ENCODE peak calls at places on chromosomes 5 and 9, in eight cellular contexts. P, Z, S, V, W, I, A and R are unnamed samples.

GRCh38 chr5:155522540-155522939 is 509.0 kb downstream of the KIF4B start:
- DNase-seq in P (no peak), Z (no peak), S (no peak), V (no peak), W (no peak), I (no peak), A (no peak), R (no peak)

GRCh38 chr9:98117984-98118639 is 910 bp downstream of the TRIM14 start:
- DNase-seq in P (no peak), Z (peak), S (peak), V (no peak), W (no peak), I (peak), A (peak), R (peak)

GRCh38 chr5:61731267-61731945 is 399.3 kb downstream of the ZSWIM6 start:
- DNase-seq in P (no peak), Z (no peak), S (no peak), V (no peak), W (no peak), I (no peak), A (no peak), R (no peak)

GRCh38 chr5:14082523-14082922 is 60.6 kb upstream of the TRIO start:
- DNase-seq in P (no peak), Z (no peak), S (no peak), V (no peak), W (no peak), I (no peak), A (no peak), R (no peak)

GRCh38 chr9:92291577-92291976 is 1.9 kb downstream of the IARS1 start:
- DNase-seq in P (no peak), Z (no peak), S (no peak), V (no peak), W (no peak), I (no peak), A (no peak), R (no peak)

GRCh38 chr5:155631116-155631515 is 617.6 kb downstream of the KIF4B start:
- DNase-seq in P (no peak), Z (no peak), S (no peak), V (no peak), W (no peak), I (no peak), A (no peak), R (no peak)

GRCh38 chr9:94948567-94949235 is 222.2 kb downstream of the AOPEP start:
- DNase-seq in P (no peak), Z (no peak), S (no peak), V (no peak), W (no peak), I (no peak), A (no peak), R (no peak)

GRCh38 chr9:127444921-127445850 is 6.0 kb downstream of the RPL12 start:
- DNase-seq in P (no peak), Z (no peak), S (no peak), V (no peak), W (no peak), I (no peak), A (no peak), R (no peak)

GRCh38 chr9:81557957-81558791 is 131.2 kb downstream of the TLE1 start:
- DNase-seq in P (peak), Z (no peak), S (no peak), V (no peak), W (no peak), I (no peak), A (no peak), R (peak)

GRCh38 chr9:129258124-129258822 is 80.2 kb upstream of the IER5L start:
- DNase-seq in P (no peak), Z (peak), S (peak), V (peak), W (no peak), I (peak), A (peak), R (no peak)

GRCh38 chr9:92122061-92122460 is 6.8 kb upstream of the SPTLC1 start:
- DNase-seq in P (no peak), Z (no peak), S (no peak), V (no peak), W (no peak), I (no peak), A (no peak), R (no peak)

GRCh38 chr5:179230061-179230461 is 115.2 kb downstream of the ADAMTS2 start:
- DNase-seq in P (no peak), Z (no peak), S (no peak), V (no peak), W (no peak), I (no peak), A (no peak), R (no peak)

GRCh38 chr5:127957183-127957582 is 126.4 kb upstream of the SLC12A2 start:
- DNase-seq in P (no peak), Z (peak), S (no peak), V (peak), W (no peak), I (no peak), A (no peak), R (no peak)

GRCh38 chr5:144313147-144313726 is 142.6 kb downstream of the KCTD16 start:
- DNase-seq in P (no peak), Z (no peak), S (no peak), V (no peak), W (no peak), I (no peak), A (no peak), R (no peak)

GRCh38 chr9:1869843-1870242 is 145.3 kb upstream of the SMARCA2 start:
- DNase-seq in P (no peak), Z (no peak), S (peak), V (no peak), W (no peak), I (peak), A (peak), R (no peak)